ENCODE peak calls at places on chromosome 19, in six cellular contexts. B is ascending aorta; G is PC-3; L is left ventricle myocardium inferior; M is bronchial epithelial cell; I is CD4-positive, alpha-beta memory T cell. C is an unnamed sample. For H3K27me3, the result is how much of the 10 kb centered on the place peaks cover.

GRCh38 chr19:2540646-2541454 is 64.9 kb downstream of the GADD45B start:
- DNase-seq in M (peak), I (no peak), G (peak), L (peak), B (peak), C (peak)

GRCh38 chr19:19847781-19848180 is 17.9 kb upstream of the ZNF253 start:
- DNase-seq in L (no peak), G (no peak), M (no peak), I (no peak), B (no peak), C (no peak)

GRCh38 chr19:51417807-51418152 is 338 bp upstream of the SIGLEC10 start:
- DNase-seq in G (no peak), L (no peak), I (no peak), B (no peak), M (no peak), C (no peak)

GRCh38 chr19:28426902-28427232 is 786.1 kb downstream of the UQCRFS1 start:
- DNase-seq in I (no peak), B (no peak), G (no peak), L (no peak), M (peak), C (peak)

GRCh38 chr19:49441210-49441959 is at the start of gene SLC17A7:
- DNase-seq in M (no peak), G (peak), B (peak), L (peak), I (no peak), C (no peak)

GRCh38 chr19:16022681-16023557 is 53.4 kb upstream of the TPM4 start:
- DNase-seq in B (no peak), I (no peak), G (no peak), L (no peak), M (no peak), C (no peak)

GRCh38 chr19:28862238-28862637 is 350.7 kb downstream of the UQCRFS1 start:
- DNase-seq in L (no peak), I (no peak), M (no peak), G (no peak), B (no peak), C (no peak)

GRCh38 chr19:17794731-17795494 is at the start of gene B3GNT3:
- DNase-seq in G (peak), B (no peak), L (peak), I (no peak), M (peak), C (no peak)

GRCh38 chr19:35037716-35038622 is 3.6 kb upstream of the HPN start:
- DNase-seq in L (no peak), G (no peak), I (no peak), B (peak), M (no peak), C (no peak)

GRCh38 chr19:57302020-57302465 is 18.2 kb upstream of the ZNF543 start:
- DNase-seq in L (no peak), B (peak), I (no peak), G (peak), M (peak), C (peak)

GRCh38 chr19:12784394-12784870 is 6.9 kb upstream of the JUNB start:
- DNase-seq in G (no peak), I (no peak), L (no peak), B (no peak), M (no peak), C (no peak)

GRCh38 chr19:38247734-38248268 is 8.4 kb downstream of the PPP1R14A start:
- DNase-seq in L (no peak), M (no peak), B (no peak), I (no peak), G (no peak), C (no peak)

GRCh38 chr19:46818812-46819211 is 30.4 kb upstream of the SLC1A5 start:
- DNase-seq in M (no peak), G (peak), B (no peak), I (no peak), L (no peak), C (no peak)

GRCh38 chr19:9523885-9524474 is 14.5 kb downstream of the ZNF426 start:
- DNase-seq in G (no peak), I (no peak), M (no peak), B (no peak), L (no peak), C (no peak)

GRCh38 chr19:29804493-29804892 is 7.3 kb upstream of the CCNE1 start:
- DNase-seq in G (no peak), M (no peak), B (no peak), I (no peak), L (no peak), C (no peak)

GRCh38 chr19:51020988-51021651 is 1.6 kb upstream of the KLK10 start:
- DNase-seq in I (peak), B (no peak), G (peak), L (no peak), M (peak), C (no peak)

GRCh38 chr19:48993175-48994034 is at the start of the genes GYS1 and RUVBL2:
- DNase-seq in I (peak), G (peak), M (peak), L (peak), B (peak), C (peak)

GRCh38 chr19:3849092-3849491 is 19.7 kb downstream of the ZFR2 start:
- DNase-seq in B (no peak), I (peak), M (peak), L (no peak), G (peak), C (no peak)

GRCh38 chr19:12156254-12157058 is at the start of gene ZNF625:
- DNase-seq in B (peak), L (peak), G (peak), I (no peak), M (peak), C (peak)

GRCh38 chr19:10612515-10613119 is 12.7 kb upstream of the SLC44A2 start:
- DNase-seq in M (no peak), G (no peak), I (no peak), B (peak), L (peak), C (no peak)

GRCh38 chr19:33125929-33126388 is 6.0 kb upstream of the WDR88 start:
- DNase-seq in G (peak), I (peak), M (peak), L (no peak), B (no peak), C (no peak)

GRCh38 chr19:46383171-46383815 is 30.1 kb downstream of the CCDC8 start:
- DNase-seq in I (no peak), L (no peak), G (no peak), B (peak), M (no peak), C (no peak)

GRCh38 chr19:7894612-7895309 is 6.5 kb downstream of the LRRC8E start:
- DNase-seq in B (no peak), I (no peak), M (peak), G (peak), L (no peak), C (no peak)

GRCh38 chr19:1750343-1751021 is 2.8 kb upstream of the ONECUT3 start:
- DNase-seq in M (no peak), G (no peak), L (no peak), B (no peak), I (no peak), C (no peak)

GRCh38 chr19:18399008-18399407 is 1.6 kb upstream of the LRRC25 start:
- DNase-seq in B (no peak), G (peak), M (peak), L (no peak), I (no peak), C (no peak)

GRCh38 chr19:18764591-18765051 is 26.5 kb downstream of the COMP start:
- DNase-seq in B (no peak), L (no peak), I (no peak), M (no peak), G (peak), C (no peak)

GRCh38 chr19:57773488-57773887 is 4.0 kb downstream of the ZNF586 start:
- DNase-seq in M (no peak), G (no peak), L (no peak), B (no peak), I (no peak), C (no peak)

GRCh38 chr19:50556236-50557008 is 11.8 kb downstream of the LRRC4B start:
- DNase-seq in I (peak), B (peak), M (peak), G (peak), L (peak), C (peak)

GRCh38 chr19:18989316-18989715 is 44.0 kb downstream of the SUGP2 start:
- DNase-seq in B (no peak), G (no peak), L (no peak), I (no peak), M (no peak), C (no peak)

GRCh38 chr19:42965204-42965603 is 28.2 kb upstream of the PSG7 start:
- DNase-seq in L (no peak), I (no peak), B (no peak), G (peak), M (peak), C (peak)

GRCh38 chr19:23771761-23772667 is 13.3 kb upstream of the ZNF681 start:
- DNase-seq in I (no peak), B (no peak), M (peak), G (peak), L (no peak), C (no peak)

GRCh38 chr19:48676887-48677286 is 4.1 kb upstream of the NTN5 start:
- DNase-seq in I (no peak), L (no peak), B (no peak), M (peak), G (no peak), C (no peak)

GRCh38 chr19:18173054-18173571 is 500 bp upstream of the IFI30 start:
- DNase-seq in B (no peak), G (no peak), L (peak), M (no peak), I (no peak), C (no peak)

GRCh38 chr19:56566904-56567273 is 379 bp upstream of the ZNF470 start:
- DNase-seq in M (peak), I (no peak), L (peak), B (peak), G (no peak), C (no peak)

GRCh38 chr19:32464279-32464678 is 58.7 kb downstream of the DPY19L3 start:
- DNase-seq in M (peak), G (peak), B (no peak), I (no peak), L (no peak), C (no peak)

GRCh38 chr19:55353803-55354697 is 469 bp downstream of the COX6B2 start:
- DNase-seq in G (peak), B (peak), M (peak), I (peak), L (peak), C (no peak)

GRCh38 chr19:55354698-55355212 is at the start of gene COX6B2:
- DNase-seq in I (no peak), L (no peak), B (no peak), M (no peak), G (no peak), C (no peak)

GRCh38 chr19:55352040-55352439 is 2.5 kb downstream of the COX6B2 start:
- DNase-seq in B (no peak), M (peak), G (peak), I (no peak), L (no peak), C (no peak)

GRCh38 chr19:55352746-55353145 is 1.8 kb downstream of the COX6B2 start:
- DNase-seq in B (no peak), G (no peak), I (no peak), L (no peak), M (no peak), C (no peak)

DNA sequence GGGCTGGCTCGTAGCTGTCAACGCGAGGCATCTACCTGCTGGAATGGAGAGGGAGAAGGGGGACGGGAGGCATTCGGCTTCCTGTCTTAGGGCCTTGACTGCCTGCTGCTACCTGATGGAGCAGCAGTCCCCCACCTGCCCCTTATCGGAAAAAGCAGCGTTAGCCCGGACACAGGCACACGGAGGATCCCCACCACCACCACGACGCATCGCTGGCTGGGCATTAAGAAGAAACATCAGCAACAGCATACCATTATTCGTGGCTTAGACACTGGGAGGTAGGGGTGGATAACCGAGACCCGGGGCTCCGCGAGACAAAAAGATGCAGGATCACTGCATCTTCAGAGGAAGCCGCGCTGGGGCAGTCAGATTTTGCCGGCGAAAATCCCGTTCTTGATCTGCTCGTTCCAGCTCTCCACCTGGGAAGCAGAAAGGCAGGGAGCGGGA is 1.1 kb downstream of the COX6B2 start:
- DNase-seq in G (peak), L (no peak), M (no peak), I (no peak), B (no peak), C (no peak)
- H3K4me3 ChIP-seq in G (peak), L (peak), M (peak), I (no peak), B (peak), C (peak)

GRCh38 chr19:44718441-44719261 is 19.7 kb downstream of the CEACAM16 start:
- DNase-seq in I (no peak), L (peak), B (peak), M (no peak), G (peak), C (no peak)

GRCh38 chr19:44722131-44723121 is 23.5 kb downstream of the CEACAM16 start:
- DNase-seq in M (no peak), B (no peak), I (no peak), G (no peak), L (no peak), C (no peak)

GRCh38 chr19:44717603-44718002 is 18.7 kb downstream of the CEACAM16 start:
- DNase-seq in M (no peak), G (no peak), L (no peak), I (no peak), B (no peak), C (no peak)

GRCh38 chr19:44720945-44721344 is 22.0 kb downstream of the CEACAM16 start:
- DNase-seq in B (no peak), L (no peak), M (no peak), I (no peak), G (no peak), C (no peak)

GRCh38 chr19:44719262-44719701 is 20.3 kb downstream of the CEACAM16 start:
- DNase-seq in B (no peak), I (no peak), L (no peak), M (no peak), G (no peak), C (no peak)
- H3K27me3 ChIP-seq in B (under half), I (under half), L (under half), M (under half), G (under half), C (under half)

GRCh38 chr19:40379446-40380198 is 10.4 kb downstream of the HIPK4 start:
- DNase-seq in L (no peak), I (no peak), B (no peak), G (no peak), M (no peak), C (no peak)
- H3K4me3 ChIP-seq in L (no peak), I (no peak), B (no peak), G (no peak), M (no peak), C (no peak)

GRCh38 chr19:13931582-13932378 is 6.4 kb downstream of the PODNL1 start:
- DNase-seq in B (no peak), I (no peak), M (peak), G (no peak), L (no peak), C (no peak)

GRCh38 chr19:13934785-13935109 is 3.5 kb downstream of the PODNL1 start:
- DNase-seq in I (no peak), G (no peak), M (no peak), B (no peak), L (no peak), C (no peak)

GRCh38 chr19:13930402-13930801 is 7.8 kb downstream of the PODNL1 start:
- DNase-seq in I (no peak), B (no peak), M (no peak), L (no peak), G (no peak), C (no peak)

GRCh38 chr19:13935765-13936486 is 2.3 kb downstream of the PODNL1 start:
- DNase-seq in L (no peak), I (no peak), G (no peak), M (no peak), B (no peak), C (no peak)

GRCh38 chr19:13932911-13933393 is 5.3 kb downstream of the PODNL1 start:
- DNase-seq in L (no peak), B (no peak), M (no peak), G (no peak), I (no peak), C (no peak)
- H3K27me3 ChIP-seq in L (under half), B (under half), M (under half), G (under half), I (under half), C (under half)

GRCh38 chr19:41430907-41431306 is 3.7 kb upstream of the B3GNT8 start:
- DNase-seq in G (no peak), M (no peak), I (no peak), L (no peak), B (no peak), C (no peak)

GRCh38 chr19:41427647-41428480 is 690 bp upstream of the B3GNT8 start:
- DNase-seq in I (peak), B (no peak), M (no peak), G (no peak), L (peak), C (no peak)

GRCh38 chr19:41426952-41427646 is at the start of gene B3GNT8:
- DNase-seq in B (peak), G (no peak), I (peak), M (peak), L (peak), C (no peak)

GRCh38 chr19:41426116-41426841 is 895 bp downstream of the B3GNT8 start:
- DNase-seq in L (peak), M (no peak), B (no peak), I (no peak), G (no peak), C (no peak)

DNA sequence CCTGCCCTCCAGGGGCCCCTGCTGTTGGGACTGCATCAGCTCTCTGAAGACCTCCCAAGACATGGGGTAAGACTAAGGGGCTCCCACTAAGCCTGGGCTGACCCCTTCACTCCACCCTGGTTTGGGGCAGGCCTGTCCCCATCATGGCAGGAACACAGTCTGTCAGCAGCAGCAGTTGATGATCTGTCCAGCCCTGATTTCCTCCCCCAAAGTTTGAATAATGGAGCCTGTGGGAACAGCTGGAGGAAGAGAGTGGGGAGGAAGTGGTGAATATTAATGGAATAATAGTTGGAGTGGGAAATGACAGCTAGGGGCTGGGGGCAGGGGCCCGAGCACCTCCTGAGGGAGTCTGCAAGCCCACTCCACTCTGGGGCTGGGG is 1.3 kb upstream of the B3GNT8 start:
- DNase-seq in B (no peak), I (no peak), L (no peak), M (no peak), G (no peak), C (no peak)
- H3K4me3 ChIP-seq in B (peak), I (no peak), L (peak), M (peak), G (no peak), C (no peak)

GRCh38 chr19:595326-596262 is 5.9 kb downstream of the HCN2 start:
- DNase-seq in B (no peak), L (no peak), M (no peak), G (no peak), I (no peak), C (no peak)
- H3K27me3 ChIP-seq in B (under half), L (under half), M (under half), G (under half), I (under half), C (under half)

GRCh38 chr19:14435320-14436050 is 2.4 kb downstream of the PKN1 start:
- DNase-seq in B (no peak), L (no peak), G (no peak), M (no peak), I (no peak), C (no peak)

GRCh38 chr19:14437578-14438140 is 4.6 kb downstream of the PKN1 start:
- DNase-seq in B (no peak), L (no peak), G (no peak), I (no peak), M (no peak), C (no peak)

GRCh38 chr19:14441041-14441938 is 8.2 kb downstream of the PKN1 start:
- DNase-seq in I (no peak), B (no peak), L (peak), G (no peak), M (no peak), C (no peak)

GRCh38 chr19:14440049-14440448 is 6.9 kb downstream of the PKN1 start:
- DNase-seq in G (no peak), I (peak), M (no peak), L (peak), B (peak), C (no peak)

DNA sequence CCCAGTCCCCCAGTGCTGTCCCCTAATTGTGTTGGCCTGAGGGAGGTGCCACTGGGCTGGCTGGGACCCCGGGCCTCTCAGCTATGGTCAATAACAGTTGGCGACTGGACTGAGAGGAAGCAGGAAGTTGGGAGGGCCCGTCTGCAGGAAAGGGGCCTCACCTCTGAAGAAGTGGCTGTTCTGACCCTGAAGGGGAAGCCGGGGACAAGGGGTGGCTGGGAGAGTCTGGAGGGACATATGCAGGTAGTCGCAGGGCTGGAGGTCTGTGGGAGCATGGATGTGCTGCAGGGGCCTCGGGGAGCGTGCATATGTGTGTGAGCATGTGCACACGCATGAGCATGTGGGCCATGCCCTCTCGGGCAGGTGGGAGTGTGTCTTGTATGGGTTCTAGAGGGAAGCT is 5.9 kb downstream of the PKN1 start:
- DNase-seq in G (no peak), M (no peak), L (no peak), B (no peak), I (no peak), C (no peak)
- H3K4me3 ChIP-seq in G (no peak), M (no peak), L (no peak), B (no peak), I (no peak), C (no peak)